ENCODE peak calls at places on chromosome 2, in four cellular contexts. F is H1, B is H9, L is IMR-90. P is an unnamed sample.

GRCh38 chr2:55761526-55761925 is 67.9 kb upstream of the PNPT1 start:
- DNase-seq in F (no peak), B (no peak), L (peak; percentile 23), P (no peak)

GRCh38 chr2:67571785-67572718 is 174.9 kb downstream of the ETAA1 start:
- DNase-seq in F (no peak), B (no peak), L (peak; percentile 83), P (no peak)

GRCh38 chr2:72334806-72335205 is 187.1 kb upstream of the CYP26B1 start:
- DNase-seq in F (no peak), B (no peak), L (no peak), P (no peak)

GRCh38 chr2:226969412-226969811 is 133.6 kb downstream of the RHBDD1 start:
- DNase-seq in F (no peak), B (no peak), L (peak; percentile 57), P (no peak)

GRCh38 chr2:217293607-217294006 is 433.7 kb upstream of the TNP1 start:
- DNase-seq in F (no peak), B (no peak), L (peak; percentile 72), P (no peak)

GRCh38 chr2:184602734-184603133 is 4.4 kb downstream of the ZNF804A start:
- DNase-seq in F (no peak), B (no peak), L (no peak), P (no peak)

GRCh38 chr2:216909541-216910175 is 49.8 kb upstream of the TNP1 start:
- DNase-seq in F (no peak), B (no peak), L (no peak), P (no peak)

GRCh38 chr2:23498941-23499340 is 114.0 kb downstream of the KLHL29 start:
- DNase-seq in F (no peak), B (no peak), L (peak; percentile 44), P (no peak)

GRCh38 chr2:237875234-237876055 is 16.0 kb downstream of the RAMP1 start:
- DNase-seq in F (no peak), B (no peak), L (no peak), P (no peak)
- H2BK120ac ChIP-seq in F (no peak overlapping the region), B (no peak overlapping the region), L (no peak overlapping the region), P (no peak overlapping the region)

GRCh38 chr2:113007250-113007649 is 2.0 kb downstream of the IL36A start:
- DNase-seq in F (no peak), B (no peak), L (no peak), P (no peak)
- H4K5ac ChIP-seq in F (no peak overlapping the region), B (no peak overlapping the region), L (no peak overlapping the region), P (no peak overlapping the region)

GRCh38 chr2:109258905-109259540 is 130.0 kb downstream of the SH3RF3 start:
- DNase-seq in F (no peak), B (peak; percentile 10), L (no peak), P (no peak)

GRCh38 chr2:109256921-109257320 is 127.9 kb downstream of the SH3RF3 start:
- DNase-seq in F (no peak), B (peak; percentile 10), L (peak; percentile 54), P (no peak)

GRCh38 chr2:109256111-109256510 is 127.1 kb downstream of the SH3RF3 start:
- DNase-seq in F (no peak), B (peak; percentile 14), L (no peak), P (no peak)

GRCh38 chr2:109258376-109258775 is 129.4 kb downstream of the SH3RF3 start:
- DNase-seq in F (no peak), B (peak; percentile 18), L (no peak), P (no peak)

DNA sequence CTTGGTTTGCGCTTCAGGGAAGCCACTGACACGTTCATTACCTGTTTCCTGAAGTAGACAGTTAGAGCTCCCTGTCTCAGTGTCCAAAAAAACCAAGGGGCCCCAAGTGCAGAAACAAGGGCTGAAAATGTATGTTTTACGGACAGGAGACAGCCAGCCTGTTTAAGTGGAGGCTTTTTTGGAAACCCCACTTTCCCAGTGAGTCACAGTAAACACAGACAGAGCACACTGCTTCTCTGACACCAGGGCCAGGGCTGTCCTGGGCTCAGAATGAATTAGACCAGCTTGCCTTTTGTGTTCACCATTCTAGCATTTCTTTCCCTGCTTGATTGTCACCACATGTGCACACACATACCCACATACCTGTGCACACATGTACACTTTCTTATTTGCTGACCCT is 128.6 kb downstream of the SH3RF3 start:
- DNase-seq in F (no peak), B (peak; percentile 7), L (peak; percentile 70), P (no peak)
- H2BK120ac ChIP-seq in F (no peak overlapping the region), B (no peak overlapping the region), L (peak overlapping the region; percentile 24), P (no peak overlapping the region)

DNA sequence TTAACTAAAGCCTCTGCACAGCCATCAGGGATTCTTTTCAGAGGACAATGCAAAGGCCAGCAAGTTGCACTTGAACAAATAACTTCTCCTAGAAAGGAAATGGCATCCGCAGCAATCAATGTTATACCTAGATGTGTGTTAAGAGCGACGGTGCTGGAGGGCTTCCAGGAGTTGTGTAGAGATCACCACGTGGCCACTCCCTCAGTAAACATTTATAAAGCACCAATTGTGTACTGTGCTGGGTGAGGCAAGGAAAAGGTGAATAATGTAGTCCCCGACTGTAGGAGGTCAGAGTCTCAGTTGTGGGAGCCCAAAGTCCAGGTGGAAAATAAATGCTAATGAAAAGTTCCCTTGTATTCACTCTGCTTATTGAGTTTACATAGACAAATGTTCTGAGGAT is 135.0 kb downstream of the ALK start:
- DNase-seq in F (no peak), B (no peak), L (no peak), P (no peak)
- H4K5ac ChIP-seq in F (no peak overlapping the region), B (no peak overlapping the region), L (no peak overlapping the region), P (no peak overlapping the region)

GRCh38 chr2:10398496-10398895 is 49.6 kb downstream of the ODC1 start:
- DNase-seq in F (no peak), B (no peak), L (no peak), P (no peak)
- H2BK120ac ChIP-seq in F (no peak overlapping the region), B (no peak overlapping the region), L (no peak overlapping the region), P (no peak overlapping the region)

DNA sequence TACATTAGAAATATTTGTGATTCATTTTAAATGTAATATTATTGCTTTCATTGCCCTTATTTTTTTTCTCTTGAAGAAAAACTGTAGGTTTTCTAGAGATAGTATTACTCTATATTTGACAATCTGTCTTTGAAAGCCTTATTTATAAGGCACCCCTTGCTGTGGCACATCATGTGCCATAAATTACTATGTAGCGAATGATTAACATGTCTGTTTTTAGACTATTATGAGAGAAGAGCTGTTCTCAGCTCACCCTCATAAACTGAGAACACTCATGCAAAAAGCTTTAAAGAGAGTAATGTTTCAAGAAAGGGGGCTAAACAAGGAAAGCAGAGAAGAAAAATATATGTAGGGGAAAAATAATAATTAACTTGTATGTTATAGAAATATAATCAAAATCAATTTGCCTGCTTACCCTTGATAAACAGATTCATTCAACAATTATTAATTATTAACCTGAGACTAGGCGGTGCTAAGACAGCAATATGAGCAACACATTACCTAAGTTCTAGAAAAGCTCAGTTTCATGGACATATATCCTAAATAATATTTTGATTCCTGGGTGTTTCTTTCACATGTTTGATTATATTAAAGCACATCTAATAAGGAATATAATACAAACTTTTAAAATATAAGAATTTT is 69.0 kb downstream of the RAB3GAP1 start:
- DNase-seq in F (no peak), B (no peak), L (no peak), P (no peak)
- H4K5ac ChIP-seq in F (no peak overlapping the region), B (no peak overlapping the region), L (no peak overlapping the region), P (no peak overlapping the region)

GRCh38 chr2:128639693-128640092 is 321.0 kb upstream of the HS6ST1 start:
- DNase-seq in F (no peak), B (peak; percentile 28), L (no peak), P (peak; percentile 56)

GRCh38 chr2:128640847-128641360 is 322.2 kb upstream of the HS6ST1 start:
- DNase-seq in F (peak; percentile 26), B (no peak), L (no peak), P (no peak)

GRCh38 chr2:128641421-128642095 is 322.9 kb upstream of the HS6ST1 start:
- DNase-seq in F (peak; percentile 35), B (peak; percentile 21), L (no peak), P (no peak)

GRCh38 chr2:128638741-128639477 is 320.2 kb upstream of the HS6ST1 start:
- DNase-seq in F (peak; percentile 85), B (peak; percentile 94), L (no peak), P (peak; percentile 99)

GRCh38 chr2:128640166-128640846 is 321.6 kb upstream of the HS6ST1 start:
- DNase-seq in F (no peak), B (no peak), L (no peak), P (no peak)
- H2BK120ac ChIP-seq in F (peak overlapping the region; percentile 98), B (peak overlapping the region; percentile 31), L (no peak overlapping the region), P (no peak overlapping the region)

DNA sequence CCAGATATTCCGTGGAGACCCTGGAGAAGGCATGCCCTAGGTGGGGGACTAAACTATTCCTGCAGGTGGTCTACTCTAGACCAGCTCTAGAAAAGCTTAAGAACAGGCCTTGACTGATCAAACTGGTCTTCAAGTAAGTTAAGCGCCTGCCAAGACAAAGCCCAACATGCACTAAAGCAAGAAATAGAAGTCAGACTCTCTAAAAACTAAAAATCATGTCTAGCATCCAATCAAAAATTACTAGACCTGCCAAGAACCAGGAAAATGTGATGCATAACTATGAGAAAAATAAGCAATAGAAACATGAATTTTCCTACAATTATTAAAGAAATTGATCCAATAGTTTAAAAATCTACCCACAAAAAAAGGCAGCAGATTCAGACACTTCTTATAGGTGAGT is 13.6 kb downstream of the KIF1A start:
- DNase-seq in F (no peak), B (no peak), L (no peak), P (no peak)
- H4K5ac ChIP-seq in F (no peak overlapping the region), B (no peak overlapping the region), L (no peak overlapping the region), P (no peak overlapping the region)

DNA sequence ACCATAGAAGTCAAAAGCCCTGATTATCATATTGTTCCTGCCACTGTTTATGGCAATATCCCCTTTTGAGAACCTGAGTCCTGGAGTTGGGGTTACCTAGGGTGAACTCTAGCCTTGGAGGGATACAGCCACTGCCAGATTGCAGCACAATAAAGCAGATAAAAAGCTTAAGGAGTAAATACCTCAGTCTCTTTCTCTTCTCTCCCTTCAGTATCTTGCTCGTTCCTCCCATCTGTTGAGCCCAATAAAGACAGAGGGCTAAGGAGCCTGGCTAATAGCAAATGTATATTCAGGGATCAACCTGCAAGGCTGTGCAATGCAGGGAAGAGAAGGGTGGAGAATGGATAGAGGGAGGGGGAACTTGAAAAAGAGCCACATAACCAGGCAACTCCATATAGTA is 8.0 kb upstream of the DPP4 start:
- DNase-seq in F (no peak), B (no peak), L (no peak), P (no peak)
- H2BK120ac ChIP-seq in F (no peak overlapping the region), B (no peak overlapping the region), L (no peak overlapping the region), P (no peak overlapping the region)

DNA sequence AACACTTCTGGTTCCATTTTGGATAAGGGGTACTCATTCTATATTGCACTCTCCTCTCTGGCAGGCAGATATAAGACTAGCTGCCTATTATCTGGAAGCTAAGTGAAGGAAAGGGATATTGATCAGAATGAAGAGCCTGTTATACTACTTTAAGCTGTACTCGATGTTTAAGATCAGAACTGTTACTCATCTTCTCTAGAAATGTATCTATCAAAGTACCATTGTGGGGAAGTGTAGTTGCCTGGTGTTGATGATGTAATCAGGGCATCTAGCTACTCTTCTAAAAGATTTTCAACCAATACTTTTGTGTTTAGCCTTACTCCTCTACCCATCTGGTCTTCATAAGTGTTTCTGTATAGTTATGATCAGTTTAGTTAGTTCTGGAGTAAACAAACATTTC is 5.8 kb downstream of the CAMKMT start:
- DNase-seq in F (no peak), B (no peak), L (no peak), P (no peak)
- H4K5ac ChIP-seq in F (no peak overlapping the region), B (no peak overlapping the region), L (no peak overlapping the region), P (no peak overlapping the region)

P was measured in mesendoderm.